ENCODE peak calls at places on chromosomes 16 and 17, in five cellular contexts. O is WTC11, V is cardiac fibroblast, A is NB4, J is endothelial cell of umbilical vein. T is an unnamed sample.

GRCh38 chr17:63354251-63354650 is 91.9 kb downstream of the CYB561 start:
- DNase-seq in O (no peak), V (no peak), A (no peak), J (no peak), T (no peak)

GRCh38 chr17:9291912-9292562 is 270.7 kb downstream of the NTN1 start:
- DNase-seq in O (peak), V (peak), A (peak), J (peak), T (peak)

GRCh38 chr16:57999366-57999970 is 1.0 kb downstream of the ZNF319 start:
- DNase-seq in O (no peak), V (peak), A (peak), J (peak), T (no peak)

GRCh38 chr16:58421529-58421928 is 29.3 kb downstream of the GINS3 start:
- DNase-seq in O (no peak), V (peak), A (no peak), J (no peak), T (no peak)

GRCh38 chr17:12959441-12959840 is 58.4 kb downstream of the ELAC2 start:
- DNase-seq in O (no peak), V (peak), A (peak), J (no peak), T (no peak)

GRCh38 chr17:57420674-57421392 is 164.5 kb downstream of the MSI2 start:
- DNase-seq in O (no peak), V (no peak), A (no peak), J (no peak), T (no peak)

GRCh38 chr16:87970206-87970605 is 19.0 kb downstream of the BANP start:
- DNase-seq in O (no peak), V (peak), A (no peak), J (no peak), T (no peak)

GRCh38 chr16:51392651-51393187 is 241.6 kb upstream of the SALL1 start:
- DNase-seq in O (peak), V (peak), A (no peak), J (no peak), T (peak)

GRCh38 chr16:85851034-85851780 is 47.8 kb upstream of the IRF8 start:
- DNase-seq in O (no peak), V (no peak), A (no peak), J (no peak), T (no peak)

GRCh38 chr16:66248096-66248495 is 118.4 kb upstream of the CDH5 start:
- DNase-seq in O (no peak), V (peak), A (no peak), J (no peak), T (no peak)

GRCh38 chr17:81705518-81706231 is 2.5 kb downstream of the MRPL12 start:
- DNase-seq in O (no peak), V (no peak), A (no peak), J (no peak), T (no peak)

GRCh38 chr17:81703747-81704654 is 834 bp downstream of the MRPL12 start:
- DNase-seq in O (no peak), V (no peak), A (peak), J (no peak), T (no peak)

GRCh38 chr17:81701288-81702071 is 1.7 kb upstream of the MRPL12 start:
- DNase-seq in O (no peak), V (no peak), A (peak), J (no peak), T (no peak)

GRCh38 chr17:81700353-81701287 is 2.5 kb upstream of the MRPL12 start:
- DNase-seq in O (no peak), V (no peak), A (no peak), J (no peak), T (no peak)

GRCh38 chr17:81702934-81703746 is at the start of gene MRPL12:
- DNase-seq in O (peak), V (peak), A (peak), J (peak), T (peak)
- TF ChIP-seq CTCF in O (peak), V (no peak), A (no peak), J (peak), T (no peak)

DNA sequence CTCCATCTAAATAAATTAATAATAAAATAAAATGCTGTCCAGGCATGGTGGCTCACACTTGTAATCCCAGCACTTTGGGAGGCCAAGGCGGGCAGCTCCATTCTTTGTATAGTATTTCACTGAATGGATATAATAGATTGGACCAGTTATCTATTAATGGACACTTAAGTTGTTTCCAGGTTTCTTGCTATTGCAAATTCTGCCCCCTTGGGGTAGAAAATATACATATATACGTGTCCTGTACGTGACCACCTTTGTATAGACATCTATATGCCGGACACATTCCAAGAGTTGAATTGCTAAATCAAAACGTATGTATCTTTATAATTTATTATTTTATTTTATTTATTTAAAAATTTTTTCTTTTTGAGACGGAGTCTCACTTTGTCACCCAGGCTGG is 3.9 kb upstream of the EXOC7 start:
- DNase-seq in O (no peak), V (peak), A (peak), J (peak), T (no peak)
- TF ChIP-seq CTCF in O (no peak), V (peak), A (peak), J (no peak), T (no peak)

DNA sequence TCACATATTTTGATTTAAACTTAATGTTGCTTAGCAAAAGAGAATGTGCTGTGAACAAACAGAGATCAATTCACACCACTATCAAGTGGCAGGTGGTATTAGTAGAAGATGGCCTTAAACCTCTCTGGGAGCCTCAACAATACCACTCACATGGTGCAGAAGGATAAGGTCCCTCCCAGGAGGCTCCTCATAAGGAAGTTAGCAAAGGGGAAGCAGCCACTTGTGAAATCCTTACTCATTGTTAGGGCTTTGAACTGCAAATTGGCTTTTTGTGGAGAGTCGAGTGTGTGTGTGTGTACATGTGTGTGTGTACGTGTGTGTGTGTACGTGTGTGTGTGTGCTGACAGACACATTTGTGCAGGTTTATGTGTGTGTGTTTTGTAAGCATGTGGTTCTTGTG is 48.9 kb upstream of the ASIC2 start:
- DNase-seq in O (no peak), V (no peak), A (peak), J (no peak), T (no peak)
- TF ChIP-seq CTCF in O (no peak), V (no peak), A (no peak), J (no peak), T (no peak)

DNA sequence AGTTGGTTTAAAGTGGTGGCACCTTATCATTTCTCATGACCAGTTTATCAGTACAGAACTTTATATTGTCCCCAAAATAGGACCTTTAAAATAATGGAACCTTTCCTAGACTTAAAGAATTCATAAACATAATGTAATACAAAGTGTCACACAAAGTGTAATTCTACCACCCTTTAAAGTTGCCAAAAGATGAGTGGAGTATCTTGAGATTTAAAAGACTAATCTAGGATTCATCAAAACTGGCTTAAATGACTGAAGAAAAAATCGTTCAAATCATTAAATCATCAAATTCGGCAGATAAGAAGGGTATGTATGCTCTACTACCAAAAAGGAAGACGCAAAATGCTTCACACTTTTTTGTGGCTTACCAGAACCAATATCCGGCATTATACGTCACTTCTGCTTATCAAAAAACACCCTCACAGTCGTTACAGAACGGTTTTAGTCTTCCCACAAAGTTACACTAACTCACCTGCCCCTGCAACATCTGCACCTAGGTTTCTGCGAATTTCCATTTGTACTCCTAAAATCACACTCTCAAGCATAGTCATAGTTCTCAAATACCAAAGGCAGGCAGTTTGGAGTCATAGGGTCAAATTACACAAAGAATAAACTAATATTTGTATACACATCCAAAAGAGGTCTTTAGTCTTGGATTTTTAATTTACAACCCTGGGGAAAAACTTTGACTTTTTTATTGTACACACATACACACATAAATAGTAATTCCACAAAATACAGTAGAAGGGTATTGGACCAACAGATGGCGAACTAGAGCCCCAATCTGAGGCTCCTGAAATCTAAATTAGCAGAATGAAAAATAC is 1.4 kb upstream of the KANSL1 start:
- DNase-seq in O (no peak), V (peak), A (peak), J (peak), T (no peak)
- TF ChIP-seq CTCF in O (no peak), V (peak), A (peak), J (peak), T (peak)

GRCh38 chr17:14050616-14051015 is 18.7 kb upstream of the COX10 start:
- DNase-seq in O (no peak), V (no peak), A (no peak), J (no peak), T (no peak)

GRCh38 chr17:14047591-14047990 is 21.7 kb upstream of the COX10 start:
- DNase-seq in O (no peak), V (no peak), A (no peak), J (no peak), T (no peak)

GRCh38 chr17:14044702-14045101 is 24.6 kb upstream of the COX10 start:
- DNase-seq in O (no peak), V (no peak), A (no peak), J (peak), T (no peak)

GRCh38 chr17:14046978-14047377 is 22.3 kb upstream of the COX10 start:
- DNase-seq in O (no peak), V (no peak), A (no peak), J (no peak), T (no peak)

DNA sequence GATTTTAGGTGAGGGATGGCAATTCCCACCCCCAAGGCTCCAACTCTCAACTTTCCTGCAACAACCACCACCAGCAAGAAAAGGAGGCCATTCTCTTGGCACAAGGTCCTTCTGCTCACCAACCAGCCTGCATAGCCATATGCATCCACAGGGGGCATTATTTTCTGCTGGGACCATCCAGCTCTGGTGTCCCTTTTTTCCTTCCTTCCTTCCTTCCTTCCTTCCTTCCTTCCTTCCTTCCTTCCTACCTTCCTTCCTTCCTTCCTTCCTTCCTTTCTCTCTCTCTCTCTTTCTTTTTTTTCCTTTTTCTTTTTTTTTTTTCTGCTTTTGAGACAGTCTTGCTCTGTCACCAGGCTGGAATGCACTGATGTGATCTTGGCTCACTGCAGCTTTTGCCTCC is 21.1 kb upstream of the COX10 start:
- DNase-seq in O (peak), V (peak), A (peak), J (no peak), T (no peak)
- TF ChIP-seq CTCF in O (no peak), V (peak), A (peak), J (peak), T (peak)

T was measured in AG09319.